ENCODE peak calls at places on chromosome 14, in four cellular contexts. Q, H, E and C are unnamed samples.

GRCh38 chr14:36553650-36554260 is 28.7 kb downstream of the NKX2-8 start:
- DNase-seq in Q (peak; percentile 45), H (peak; percentile 68), E (no peak), C (peak; percentile 54)

GRCh38 chr14:52948836-52949235 is 2.0 kb downstream of the FERMT2 start:
- DNase-seq in Q (no peak), H (no peak), E (no peak), C (no peak)

GRCh38 chr14:59454131-59454530 is 11.0 kb downstream of the GPR135 start:
- DNase-seq in Q (no peak), H (peak; percentile 98), E (no peak), C (peak; percentile 98)

GRCh38 chr14:27077181-27077738 is 479.4 kb upstream of the NOVA1 start:
- DNase-seq in Q (no peak), H (no peak), E (no peak), C (no peak)

GRCh38 chr14:29518335-29518734 is 409.3 kb downstream of the PRKD1 start:
- DNase-seq in Q (no peak), H (peak; percentile 49), E (no peak), C (peak; percentile 36)

GRCh38 chr14:55107766-55108554 is 21.1 kb upstream of the LGALS3 start:
- DNase-seq in Q (peak; percentile 44), H (peak; percentile 99), E (peak; percentile 86), C (peak; percentile 99)

GRCh38 chr14:101075025-101075800 is 171.7 kb upstream of the RTL1 start:
- DNase-seq in Q (no peak), H (no peak), E (peak; percentile 22), C (no peak)

GRCh38 chr14:53630336-53630735 is 326.3 kb downstream of the BMP4 start:
- DNase-seq in Q (peak; percentile 92), H (no peak), E (no peak), C (no peak)

GRCh38 chr14:85535916-85536834 is 6.2 kb downstream of the FLRT2 start:
- DNase-seq in Q (no peak), H (peak; percentile 79), E (no peak), C (peak; percentile 79)

GRCh38 chr14:72588521-72588920 is 305.4 kb downstream of the DPF3 start:
- DNase-seq in Q (no peak), H (no peak), E (no peak), C (no peak)

GRCh38 chr14:76720382-76720813 is 40.9 kb upstream of the VASH1 start:
- DNase-seq in Q (peak; percentile 29), H (peak; percentile 36), E (peak; percentile 36), C (peak; percentile 56)

GRCh38 chr14:67166450-67166853 is 22.8 kb upstream of the GARIN2 start:
- DNase-seq in Q (no peak), H (peak; percentile 73), E (no peak), C (peak; percentile 63)

GRCh38 chr14:70254476-70254961 is 65.8 kb upstream of the SLC8A3 start:
- DNase-seq in Q (peak; percentile 23), H (no peak), E (peak; percentile 38), C (peak; percentile 8)

GRCh38 chr14:74495356-74495755 is 1.8 kb downstream of the ISCA2 start:
- DNase-seq in Q (no peak), H (peak; percentile 17), E (no peak), C (no peak)

GRCh38 chr14:71728386-71728785 is 203.8 kb upstream of the RGS6 start:
- DNase-seq in Q (no peak), H (peak; percentile 8), E (no peak), C (no peak)

GRCh38 chr14:24013654-24014514 is 25.2 kb downstream of the DHRS4L2 start:
- DNase-seq in Q (peak; percentile 46), H (peak; percentile 83), E (peak; percentile 57), C (peak; percentile 77)

GRCh38 chr14:22164616-22165015 is 424.4 kb downstream of the DAD1 start:
- DNase-seq in Q (no peak), H (no peak), E (no peak), C (no peak)

GRCh38 chr14:92670177-92670576 is 78.2 kb downstream of the LGMN start:
- DNase-seq in Q (no peak), H (peak; percentile 93), E (no peak), C (peak; percentile 96)

GRCh38 chr14:24351517-24351916 is 11.7 kb upstream of the RIPK3 start:
- DNase-seq in Q (no peak), H (peak; percentile 61), E (no peak), C (peak; percentile 58)

GRCh38 chr14:53964249-53964648 is 7.6 kb upstream of the BMP4 start:
- DNase-seq in Q (no peak), H (no peak), E (no peak), C (no peak)

GRCh38 chr14:33737446-33737845 is 213.4 kb downstream of the EGLN3 start:
- DNase-seq in Q (no peak), H (peak; percentile 23), E (no peak), C (peak; percentile 95)

GRCh38 chr14:35999264-35999663 is 173.1 kb downstream of the BRMS1L start:
- DNase-seq in Q (no peak), H (no peak), E (no peak), C (no peak)

GRCh38 chr14:33567736-33568124 is 383.1 kb downstream of the EGLN3 start:
- DNase-seq in Q (no peak), H (peak; percentile 63), E (no peak), C (no peak)

GRCh38 chr14:76304536-76305473 is 71.1 kb upstream of the ESRRB start:
- DNase-seq in Q (no peak), H (no peak), E (no peak), C (no peak)

GRCh38 chr14:93536945-93537344 is 106.2 kb downstream of the UNC79 start:
- DNase-seq in Q (no peak), H (peak; percentile 29), E (no peak), C (peak; percentile 31)

GRCh38 chr14:92880851-92881250 is 42.1 kb upstream of the CHGA start:
- DNase-seq in Q (peak; percentile 76), H (peak; percentile 53), E (no peak), C (peak; percentile 68)

GRCh38 chr14:51337520-51337919 is 97.5 kb downstream of the TMX1 start:
- DNase-seq in Q (no peak), H (no peak), E (no peak), C (no peak)

GRCh38 chr14:77044776-77045569 is 16.5 kb upstream of the IRF2BPL start:
- DNase-seq in Q (no peak), H (peak; percentile 96), E (peak; percentile 59), C (peak; percentile 90)